ENCODE peak calls at places on chromosomes 4 and X, in seven cellular contexts. O, N, Z, K, S, C and A are unnamed samples. For H3K9me3, the result is how much of the 10 kb centered on the place peaks cover.

GRCh38 chr4:182893490-182893889 is 23.7 kb downstream of the DCTD start:
- DNase-seq in O (no peak), N (no peak), Z (no peak), K (no peak), S (no peak), C (no peak), A (no peak)

GRCh38 chrX:153818571-153819397 is 11.6 kb downstream of the PDZD4 start:
- DNase-seq in O (no peak), N (peak), Z (no peak), K (no peak), S (no peak), C (no peak), A (no peak)

GRCh38 chrX:71623714-71624113 is 5.4 kb upstream of the CXCR3 start:
- DNase-seq in O (no peak), N (peak), Z (no peak), K (no peak), S (no peak), C (no peak), A (no peak)

GRCh38 chr4:109429545-109429944 is 4.1 kb upstream of the SEC24B start:
- DNase-seq in O (no peak), N (no peak), Z (no peak), K (no peak), S (no peak), C (no peak), A (no peak)

GRCh38 chr4:112567536-112567935 is 51.6 kb upstream of the NEUROG2 start:
- DNase-seq in O (no peak), N (no peak), Z (no peak), K (no peak), S (no peak), C (no peak), A (no peak)

GRCh38 chr4:83643036-83643435 is 107.1 kb downstream of the GPAT3 start:
- DNase-seq in O (no peak), N (no peak), Z (no peak), K (no peak), S (no peak), C (no peak), A (no peak)

GRCh38 chr4:48742412-48742811 is 37.7 kb downstream of the FRYL start:
- DNase-seq in O (no peak), N (no peak), Z (no peak), K (no peak), S (no peak), C (no peak), A (no peak)

GRCh38 chr4:127533028-127533700 is 99.6 kb upstream of the INTU start:
- DNase-seq in O (peak), N (peak), Z (peak), K (peak), S (no peak), C (no peak), A (no peak)

GRCh38 chr4:156322592-156322991 is 368.9 kb upstream of the CTSO start:
- DNase-seq in O (no peak), N (no peak), Z (no peak), K (no peak), S (no peak), C (no peak), A (no peak)

GRCh38 chr4:155007660-155008176 is 200.7 kb upstream of the NPY2R start:
- DNase-seq in O (no peak), N (no peak), Z (no peak), K (no peak), S (no peak), C (no peak), A (no peak)

GRCh38 chr4:182655321-182655720 is 261.9 kb downstream of the DCTD start:
- DNase-seq in O (no peak), N (no peak), Z (no peak), K (no peak), S (no peak), C (no peak), A (no peak)

GRCh38 chr4:41940834-41941233 is 5.6 kb downstream of the TMEM33 start:
- DNase-seq in O (no peak), N (no peak), Z (no peak), K (no peak), S (no peak), C (no peak), A (no peak)

GRCh38 chr4:38491854-38492478 is 172.0 kb upstream of the KLF3 start:
- DNase-seq in O (no peak), N (no peak), Z (no peak), K (no peak), S (no peak), C (no peak), A (no peak)

GRCh38 chrX:50469206-50469605 is 1.4 kb downstream of the DGKK start:
- DNase-seq in O (no peak), N (no peak), Z (no peak), K (no peak), S (no peak), C (peak), A (no peak)

GRCh38 chr4:186554485-186554884 is 882 bp downstream of the MTNR1A start:
- DNase-seq in O (no peak), N (no peak), Z (no peak), K (no peak), S (peak), C (peak), A (no peak)

GRCh38 chr4:169658196-169658595 is 37.8 kb downstream of the CLCN3 start:
- DNase-seq in O (no peak), N (no peak), Z (no peak), K (no peak), S (no peak), C (no peak), A (peak)

DNA sequence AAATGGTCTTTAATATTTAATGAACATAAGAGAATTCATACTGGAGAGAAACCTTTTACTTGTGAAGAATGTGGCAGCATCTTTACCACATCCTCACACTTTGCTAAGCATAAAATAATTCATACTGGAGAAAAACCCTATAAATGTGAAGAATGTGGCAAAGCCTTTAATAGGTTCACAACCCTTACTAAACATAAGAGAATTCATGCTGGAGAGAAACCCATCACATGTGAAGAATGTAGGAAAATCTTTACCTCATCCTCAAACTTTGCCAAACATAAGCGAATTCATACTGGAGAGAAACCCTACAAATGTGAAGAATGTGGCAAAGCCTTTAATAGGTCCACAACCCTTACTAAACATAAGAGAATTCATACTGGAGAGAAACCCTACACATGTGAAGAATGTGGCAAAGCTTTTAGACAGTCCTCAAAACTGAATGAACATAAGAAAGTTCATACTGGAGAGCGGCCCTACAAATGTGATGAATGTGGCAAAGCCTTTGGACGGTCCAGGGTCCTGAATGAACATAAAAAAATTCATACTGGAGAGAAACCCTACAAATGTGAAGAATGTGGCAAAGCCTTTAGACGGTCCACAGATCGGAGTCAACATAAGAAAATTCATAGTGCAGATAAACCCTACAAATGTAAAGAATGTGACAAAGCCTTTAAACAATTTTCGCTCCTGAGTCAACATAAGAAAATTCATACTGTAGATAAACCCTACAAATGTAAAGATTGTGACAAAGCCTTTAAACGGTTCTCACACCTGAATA is 35.6 kb downstream of the ZNF141 start:
- DNase-seq in O (no peak), N (no peak), Z (no peak), K (no peak), S (no peak), C (no peak), A (no peak)
- H3K9me3 ChIP-seq in O (under half), N (under half), Z (half or more), K (under half), S (half or more), C (half or more), A (half or more)

GRCh38 chrX:156002517-156002916 is 5.0 kb downstream of the IL9R start:
- DNase-seq in O (no peak), N (peak), Z (no peak), K (no peak), S (no peak), C (no peak), A (no peak)
- H3K9me3 ChIP-seq in O (under half), N (under half), Z (under half), K (under half), S (under half), C (under half), A (under half)

DNA sequence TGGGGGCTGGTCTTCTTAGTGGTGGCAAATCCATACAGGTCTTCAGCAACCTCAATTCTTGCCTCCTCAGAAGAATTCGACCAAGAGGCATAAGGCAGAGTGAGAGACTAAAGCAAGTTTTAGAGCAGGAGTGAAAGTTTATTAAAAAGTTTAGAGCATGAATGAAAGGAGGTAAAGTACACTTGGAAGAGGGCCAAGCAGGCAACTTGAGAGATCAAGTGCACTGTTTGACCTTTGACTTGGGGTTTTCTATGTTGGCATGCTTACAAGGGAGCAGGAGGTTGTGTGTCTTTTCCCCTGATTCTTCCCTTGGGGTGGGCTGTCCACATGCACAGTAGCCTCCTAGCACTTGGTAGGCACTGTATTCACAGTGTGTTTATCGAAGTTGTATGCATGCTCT is 91.2 kb downstream of the CPE start:
- DNase-seq in O (no peak), N (no peak), Z (no peak), K (no peak), S (no peak), C (no peak), A (no peak)
- H3K9me3 ChIP-seq in O (under half), N (under half), Z (under half), K (under half), S (under half), C (under half), A (under half)

GRCh38 chr4:165472943-165473676 is 94.3 kb downstream of the CPE start:
- DNase-seq in O (no peak), N (no peak), Z (no peak), K (no peak), S (no peak), C (no peak), A (no peak)
- H3K9me3 ChIP-seq in O (under half), N (under half), Z (under half), K (under half), S (under half), C (under half), A (under half)

GRCh38 chr4:33482773-33483172 is 2761.5 kb downstream of the ARAP2 start:
- DNase-seq in O (no peak), N (no peak), Z (no peak), K (no peak), S (no peak), C (no peak), A (no peak)
- H3K9me3 ChIP-seq in O (under half), N (under half), Z (under half), K (under half), S (under half), C (under half), A (under half)